ENCODE peak calls at places on chromosomes 6 and 20, in four cellular contexts. One of them, this sample, is unnamed.

GRCh38 chr20:34388000-34388399 is 24.9 kb downstream of the ITCH start:
- DNase-seq in Calu3: no peak
- DNase-seq in heart left ventricle: no peak
- DNase-seq in BE2C: no peak
- DNase-seq in this sample: no peak

GRCh38 chr6:153130515-153131036 is 506 bp downstream of the RGS17 start:
- DNase-seq in BE2C: peak; percentile 49
- DNase-seq in heart left ventricle: no peak
- DNase-seq in Calu3: no peak
- DNase-seq in this sample: no peak

GRCh38 chr6:75296811-75297779 is 12.5 kb upstream of the TMEM30A start:
- DNase-seq in heart left ventricle: no peak
- DNase-seq in Calu3: peak; percentile 15
- DNase-seq in BE2C: no peak
- DNase-seq in this sample: no peak

GRCh38 chr20:41276317-41276751 is 41.2 kb downstream of the ZHX3 start:
- DNase-seq in Calu3: no peak
- DNase-seq in BE2C: no peak
- DNase-seq in heart left ventricle: no peak
- DNase-seq in this sample: no peak

GRCh38 chr6:38282911-38283310 is 356.8 kb downstream of the BTBD9 start:
- DNase-seq in Calu3: no peak
- DNase-seq in heart left ventricle: no peak
- DNase-seq in BE2C: no peak
- DNase-seq in this sample: no peak

GRCh38 chr20:21294755-21295154 is 8.4 kb upstream of the XRN2 start:
- DNase-seq in heart left ventricle: no peak
- DNase-seq in BE2C: no peak
- DNase-seq in Calu3: no peak
- DNase-seq in this sample: no peak

GRCh38 chr6:53109612-53110011 is 39.0 kb downstream of the GCM1 start:
- DNase-seq in Calu3: no peak
- DNase-seq in heart left ventricle: no peak
- DNase-seq in BE2C: no peak
- DNase-seq in this sample: no peak

GRCh38 chr6:118524686-118525085 is 23.4 kb upstream of the PLN start:
- DNase-seq in BE2C: no peak
- DNase-seq in heart left ventricle: no peak
- DNase-seq in Calu3: no peak
- DNase-seq in this sample: no peak

GRCh38 chr20:63896136-63896890 is 1.4 kb downstream of the DNAJC5 start:
- DNase-seq in heart left ventricle: peak; percentile 56
- DNase-seq in Calu3: peak; percentile 39
- DNase-seq in BE2C: no peak
- DNase-seq in this sample: peak; percentile 75

GRCh38 chr6:32852844-32853540 is 512 bp downstream of the TAP1 start:
- DNase-seq in Calu3: peak; percentile 64
- DNase-seq in BE2C: no peak
- DNase-seq in heart left ventricle: peak; percentile 42
- DNase-seq in this sample: peak; percentile 69

GRCh38 chr20:35370751-35371150 is 41.0 kb downstream of the UQCC1 start:
- DNase-seq in BE2C: no peak
- DNase-seq in heart left ventricle: no peak
- DNase-seq in Calu3: no peak
- DNase-seq in this sample: no peak

GRCh38 chr6:156824142-156824541 is 47.0 kb downstream of the ARID1B start:
- DNase-seq in BE2C: no peak
- DNase-seq in Calu3: no peak
- DNase-seq in heart left ventricle: no peak
- DNase-seq in this sample: no peak

GRCh38 chr6:156820089-156820798 is 43.1 kb downstream of the ARID1B start:
- DNase-seq in BE2C: no peak
- DNase-seq in heart left ventricle: no peak
- DNase-seq in Calu3: no peak
- DNase-seq in this sample: no peak

GRCh38 chr6:156821707-156822106 is 44.5 kb downstream of the ARID1B start:
- DNase-seq in heart left ventricle: no peak
- DNase-seq in BE2C: no peak
- DNase-seq in Calu3: no peak
- DNase-seq in this sample: no peak

GRCh38 chr6:156825475-156825874 is 48.3 kb downstream of the ARID1B start:
- DNase-seq in BE2C: no peak
- DNase-seq in Calu3: no peak
- DNase-seq in heart left ventricle: no peak
- DNase-seq in this sample: no peak

DNA sequence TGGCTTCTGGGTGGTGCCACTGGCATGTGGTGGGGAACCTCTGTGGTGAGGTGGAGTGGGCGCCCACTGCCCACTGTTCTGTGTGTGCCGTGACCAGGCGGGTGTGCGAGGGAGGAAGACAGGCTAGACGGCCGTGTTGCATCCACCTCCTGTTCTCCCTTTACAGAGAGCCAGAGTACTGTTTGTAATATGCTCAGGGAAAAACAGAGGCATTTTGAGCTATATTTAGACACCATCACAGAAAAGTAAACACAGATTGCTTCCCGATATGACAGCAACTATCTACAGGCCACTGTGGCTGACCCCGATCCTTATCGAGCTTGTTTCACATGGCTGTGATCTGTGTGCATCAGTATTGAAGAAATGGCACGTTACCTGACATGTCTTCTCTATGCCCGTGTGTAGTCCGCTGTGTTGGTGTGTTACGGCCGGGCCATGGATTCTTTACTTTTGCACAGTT is 45.6 kb downstream of the ARID1B start:
- DNase-seq in heart left ventricle: no peak
- DNase-seq in Calu3: no peak
- DNase-seq in BE2C: no peak
- DNase-seq in this sample: no peak
- TF ChIP-seq CTCF in heart left ventricle: no peak
- TF ChIP-seq CTCF in Calu3: no peak
- TF ChIP-seq CTCF in BE2C: no peak
- TF ChIP-seq CTCF in this sample: no peak

DNA sequence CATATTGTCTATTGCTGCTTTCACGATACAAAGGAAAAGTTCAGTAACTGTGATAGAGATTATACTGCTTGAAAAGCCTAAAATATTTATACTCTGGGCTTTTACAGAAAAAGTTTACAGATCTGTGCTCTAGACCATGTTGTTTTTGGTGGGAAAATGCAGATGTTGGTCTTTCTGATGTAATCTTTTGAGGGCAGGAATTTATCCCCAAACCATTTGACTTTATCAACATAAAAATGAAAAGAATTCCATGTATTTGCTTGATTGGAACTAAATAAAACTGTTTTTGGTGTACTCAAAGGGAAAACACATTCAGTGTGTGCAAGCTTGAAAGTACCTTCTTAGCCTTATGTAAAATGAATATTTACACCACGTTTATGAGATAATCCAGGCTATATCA is 603.5 kb downstream of the KHDRBS2 start:
- DNase-seq in Calu3: no peak
- DNase-seq in heart left ventricle: no peak
- DNase-seq in BE2C: no peak
- DNase-seq in this sample: no peak
- TF ChIP-seq CTCF in Calu3: no peak
- TF ChIP-seq CTCF in heart left ventricle: no peak
- TF ChIP-seq CTCF in BE2C: no peak
- TF ChIP-seq CTCF in this sample: no peak

GRCh38 chr6:156379392-156379910 is 397.7 kb upstream of the ARID1B start:
- DNase-seq in Calu3: no peak
- DNase-seq in BE2C: no peak
- DNase-seq in heart left ventricle: no peak
- DNase-seq in this sample: no peak

GRCh38 chr6:156383059-156383458 is 394.1 kb upstream of the ARID1B start:
- DNase-seq in BE2C: no peak
- DNase-seq in Calu3: no peak
- DNase-seq in heart left ventricle: no peak
- DNase-seq in this sample: no peak

GRCh38 chr6:156379946-156380707 is 397.1 kb upstream of the ARID1B start:
- DNase-seq in heart left ventricle: no peak
- DNase-seq in BE2C: peak; percentile 73
- DNase-seq in Calu3: no peak
- DNase-seq in this sample: no peak

GRCh38 chr6:156378853-156379252 is 398.3 kb upstream of the ARID1B start:
- DNase-seq in BE2C: no peak
- DNase-seq in heart left ventricle: no peak
- DNase-seq in Calu3: no peak
- DNase-seq in this sample: no peak
- TF ChIP-seq CTCF in BE2C: no peak
- TF ChIP-seq CTCF in heart left ventricle: no peak
- TF ChIP-seq CTCF in Calu3: no peak
- TF ChIP-seq CTCF in this sample: no peak

DNA sequence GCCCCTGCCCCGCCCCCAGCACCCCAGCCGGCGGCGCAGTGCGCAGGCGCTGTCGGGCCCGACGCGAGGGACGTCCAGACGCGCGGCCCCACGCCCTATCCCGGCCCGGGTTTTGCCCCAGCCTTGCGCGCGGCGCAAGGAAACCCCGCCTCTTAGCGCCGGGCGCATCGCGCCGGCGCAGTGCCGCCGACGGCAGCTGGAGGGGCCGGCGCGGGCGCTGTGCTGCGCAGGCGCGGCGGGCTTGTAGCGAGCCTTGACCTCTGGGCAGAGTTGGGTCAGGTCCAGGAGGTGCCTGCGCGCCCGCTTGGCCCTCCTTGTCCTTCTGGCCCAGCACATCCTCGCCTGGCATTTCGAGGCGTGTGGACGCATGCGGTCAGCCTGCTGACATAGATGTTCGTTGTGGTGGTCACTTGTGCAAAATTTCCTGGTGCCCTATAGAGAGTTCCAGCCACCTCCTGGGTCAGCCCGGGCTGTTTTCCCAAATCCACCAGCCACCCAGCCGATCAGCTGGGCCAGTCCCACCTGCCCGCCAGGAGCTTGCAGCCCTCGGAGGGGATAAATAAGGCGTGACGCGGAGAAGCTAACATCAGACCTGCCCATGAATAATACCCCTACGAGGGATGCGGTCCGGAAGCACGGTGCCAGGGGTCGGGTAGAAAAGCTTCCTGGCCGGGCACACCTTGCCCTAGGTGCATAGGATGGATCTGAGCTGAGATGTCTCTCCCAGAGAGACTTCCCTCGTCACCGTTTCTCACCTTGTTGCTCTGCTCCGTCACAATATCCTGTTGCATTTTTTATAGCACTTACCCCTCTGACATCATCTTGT is 423 bp upstream of the PRELID3B start:
- DNase-seq in BE2C: peak; percentile 95
- DNase-seq in Calu3: peak; percentile 99
- DNase-seq in heart left ventricle: peak; percentile 94
- DNase-seq in this sample: peak; percentile 98
- TF ChIP-seq CTCF in BE2C: no peak
- TF ChIP-seq CTCF in Calu3: no peak
- TF ChIP-seq CTCF in heart left ventricle: no peak
- TF ChIP-seq CTCF in this sample: peak; percentile 15

GRCh38 chr6:14283600-14284235 is 166.1 kb downstream of the CD83 start:
- DNase-seq in BE2C: no peak
- DNase-seq in heart left ventricle: peak; percentile 51
- DNase-seq in Calu3: no peak
- DNase-seq in this sample: no peak
- TF ChIP-seq CTCF in BE2C: peak; percentile 33
- TF ChIP-seq CTCF in heart left ventricle: peak; percentile 20
- TF ChIP-seq CTCF in Calu3: no peak
- TF ChIP-seq CTCF in this sample: no peak

GRCh38 chr6:35011096-35012041 is 122.3 kb downstream of the ANKS1A start:
- DNase-seq in Calu3: no peak
- DNase-seq in heart left ventricle: no peak
- DNase-seq in BE2C: no peak
- DNase-seq in this sample: no peak
- TF ChIP-seq CTCF in Calu3: no peak
- TF ChIP-seq CTCF in heart left ventricle: no peak
- TF ChIP-seq CTCF in BE2C: no peak
- TF ChIP-seq CTCF in this sample: no peak